ENCODE peak calls at places on chromosome 5, in four cellular contexts. K is SK-N-SH, D is K562, P is HepG2. C is an unnamed sample.

GRCh38 chr5:120151825-120152224 is 312.3 kb upstream of the PRR16 start:
- DNase-seq in K (peak; percentile 40), D (no peak), P (no peak), C (no peak)

GRCh38 chr5:10400834-10401233 is 40.8 kb upstream of the ROPN1L start:
- DNase-seq in K (no peak), D (no peak), P (no peak), C (no peak)

GRCh38 chr5:919356-920000 is 26.8 kb downstream of the TRIP13 start:
- DNase-seq in K (no peak), D (no peak), P (peak; percentile 96), C (no peak)

GRCh38 chr5:77847814-77848290 is 71.7 kb upstream of the TBCA start:
- DNase-seq in K (peak; percentile 26), D (no peak), P (no peak), C (peak; percentile 74)

GRCh38 chr5:91194861-91195460 is 188.2 kb downstream of the ARRDC3 start:
- DNase-seq in K (no peak), D (no peak), P (no peak), C (no peak)

GRCh38 chr5:147461915-147462314 is 48.0 kb downstream of the DPYSL3 start:
- DNase-seq in K (no peak), D (no peak), P (no peak), C (no peak)

GRCh38 chr5:154972476-154973080 is 31.7 kb downstream of the MRPL22 start:
- DNase-seq in K (peak; percentile 49), D (no peak), P (peak; percentile 35), C (peak; percentile 32)

GRCh38 chr5:17415282-17415681 is 82.7 kb upstream of the TAF11L2 start:
- DNase-seq in K (no peak), D (no peak), P (no peak), C (peak; percentile 37)

GRCh38 chr5:109455598-109456096 is 45.9 kb upstream of the PJA2 start:
- DNase-seq in K (peak; percentile 10), D (no peak), P (peak; percentile 11), C (no peak)

DNA sequence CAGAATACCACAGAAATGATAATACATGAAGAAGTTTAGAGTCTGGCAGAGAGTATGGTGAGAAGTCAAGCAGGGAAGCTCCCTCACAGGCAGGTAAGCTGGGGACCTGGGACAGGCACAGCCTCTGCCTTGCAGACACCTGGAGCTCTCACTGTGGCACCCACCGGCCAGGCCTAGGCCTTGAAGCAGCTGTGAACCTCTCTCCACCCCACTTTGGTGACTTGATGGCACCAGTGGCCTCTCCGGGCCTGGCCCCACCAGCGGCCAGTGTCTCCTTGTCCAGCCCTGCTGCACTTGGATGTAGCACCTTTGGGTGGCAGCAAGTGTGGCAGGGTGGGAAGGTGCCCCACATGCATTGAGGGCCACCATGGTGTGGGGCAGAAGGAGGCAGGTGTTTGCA is 330.5 kb downstream of the NPR3 start:
- DNase-seq in K (no peak), D (no peak), P (no peak), C (no peak)
- TF ChIP-seq FOXJ3 in K (no peak), D (no peak), P (no peak), C (no peak)

DNA sequence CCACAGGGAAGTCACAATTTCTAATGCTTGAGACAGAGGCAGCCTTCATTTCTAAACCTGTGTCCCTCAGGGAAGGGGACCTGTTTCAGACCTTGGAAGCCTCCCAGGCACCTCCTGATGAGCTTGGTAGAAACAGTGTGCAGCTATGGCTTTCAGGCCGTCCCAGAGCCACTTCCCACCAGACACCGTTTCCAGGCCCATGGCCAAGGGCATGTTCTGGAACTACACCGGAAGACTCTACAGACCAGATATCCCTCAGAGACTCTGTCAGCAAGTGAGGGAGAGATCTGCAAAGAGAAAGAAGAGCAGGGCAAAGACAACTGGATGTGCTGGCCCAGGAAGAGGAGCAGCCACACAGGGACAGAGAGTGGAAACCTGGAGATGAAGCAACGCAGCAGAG is 82.2 kb upstream of the HSPA9 start:
- DNase-seq in K (peak; percentile 57), D (no peak), P (no peak), C (no peak)
- TF ChIP-seq FOXJ3 in K (no peak), D (no peak), P (no peak), C (no peak)

DNA sequence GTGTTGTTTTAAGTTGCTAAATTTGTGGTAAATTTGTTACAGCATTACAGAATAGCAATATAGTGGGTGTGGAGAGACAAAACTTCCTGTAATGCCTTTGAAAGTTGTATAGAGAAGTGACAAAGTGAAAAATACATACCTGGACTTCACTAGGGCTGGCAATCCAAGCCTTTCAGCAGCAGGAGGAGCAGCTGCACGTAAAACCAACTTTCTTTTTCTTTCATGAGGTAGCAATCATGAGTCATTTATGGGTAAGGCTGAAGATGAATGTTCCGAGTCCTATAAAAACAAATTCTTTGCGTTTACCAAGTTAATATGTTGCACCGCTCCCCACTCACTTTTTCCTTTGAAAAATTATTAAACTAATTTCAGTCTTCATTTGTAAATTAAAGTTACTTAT is 1138.2 kb downstream of the TAF11L14 start:
- DNase-seq in K (no peak), D (no peak), P (no peak), C (no peak)
- TF ChIP-seq FOXJ3 in K (no peak), D (no peak), P (no peak), C (no peak)

DNA sequence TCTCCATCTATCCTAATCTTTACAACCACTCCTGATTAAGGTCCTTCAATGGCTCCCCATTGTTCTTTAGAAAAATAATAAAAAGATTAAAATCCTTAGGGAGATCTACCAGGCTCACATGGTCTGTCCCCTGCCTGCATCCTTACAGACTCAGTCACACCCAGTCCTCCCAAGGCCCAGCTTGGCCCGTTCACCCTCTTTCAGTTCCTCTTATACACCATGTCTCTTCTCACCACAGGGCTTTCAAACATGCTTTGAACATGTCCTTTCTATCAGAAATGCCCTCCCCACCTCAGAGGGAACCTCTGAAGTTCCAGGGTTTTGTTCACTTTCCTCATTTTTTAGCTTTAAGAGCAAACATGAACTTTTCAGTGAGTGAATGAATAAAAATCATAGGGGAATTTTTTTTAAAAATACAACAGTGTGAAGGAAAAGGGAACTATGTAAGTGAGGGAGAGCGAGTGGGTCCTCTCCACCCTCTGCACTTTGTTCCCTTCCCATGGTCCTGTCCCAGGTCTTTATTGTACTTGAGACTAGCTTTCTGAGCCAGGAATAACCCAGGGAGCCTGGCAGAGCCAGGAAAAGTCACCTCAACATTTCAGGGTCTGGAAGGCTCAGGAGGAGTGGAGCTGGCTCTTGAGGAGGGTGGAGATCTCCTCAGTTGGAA is 55.3 kb downstream of the TRPC7 start:
- DNase-seq in K (no peak), D (no peak), P (no peak), C (no peak)
- TF ChIP-seq FOXJ3 in K (no peak), D (no peak), P (no peak), C (no peak)

C was measured in WTC11.